ENCODE peak calls at places on chromosomes 7 and 10, in seven cellular contexts. One of them, this sample, is unnamed.

GRCh38 chr7:22356010-22356854 is 722 bp downstream of the RAPGEF5 start:
- DNase-seq in kidney epithelial cell: no peak
- DNase-seq in ovary: no peak
- DNase-seq in D341Med: peak
- DNase-seq in RPMI7951: peak
- DNase-seq in posterior vena cava: no peak
- DNase-seq in mucosa of gallbladder: peak
- DNase-seq in this sample: peak

GRCh38 chr10:116076616-116077015 is 196.4 kb downstream of the GFRA1 start:
- DNase-seq in kidney epithelial cell: no peak
- DNase-seq in ovary: no peak
- DNase-seq in D341Med: no peak
- DNase-seq in RPMI7951: no peak
- DNase-seq in posterior vena cava: no peak
- DNase-seq in mucosa of gallbladder: no peak
- DNase-seq in this sample: peak

GRCh38 chr10:103232772-103233488 is 12.8 kb upstream of the RPEL1 start:
- DNase-seq in kidney epithelial cell: no peak
- DNase-seq in ovary: no peak
- DNase-seq in D341Med: no peak
- DNase-seq in RPMI7951: peak
- DNase-seq in posterior vena cava: no peak
- DNase-seq in mucosa of gallbladder: no peak
- DNase-seq in this sample: no peak

GRCh38 chr10:2966134-2966533 is 101.2 kb upstream of the PFKP start:
- DNase-seq in kidney epithelial cell: no peak
- DNase-seq in ovary: no peak
- DNase-seq in D341Med: no peak
- DNase-seq in RPMI7951: no peak
- DNase-seq in posterior vena cava: no peak
- DNase-seq in mucosa of gallbladder: no peak
- DNase-seq in this sample: no peak

GRCh38 chr7:158157460-158157859 is 430.2 kb downstream of the PTPRN2 start:
- DNase-seq in kidney epithelial cell: no peak
- DNase-seq in ovary: no peak
- DNase-seq in D341Med: no peak
- DNase-seq in RPMI7951: no peak
- DNase-seq in posterior vena cava: peak
- DNase-seq in mucosa of gallbladder: no peak
- DNase-seq in this sample: no peak

GRCh38 chr7:26307226-26307625 is 15.6 kb downstream of the SNX10 start:
- DNase-seq in kidney epithelial cell: peak
- DNase-seq in ovary: peak
- DNase-seq in D341Med: no peak
- DNase-seq in RPMI7951: peak
- DNase-seq in posterior vena cava: no peak
- DNase-seq in mucosa of gallbladder: no peak
- DNase-seq in this sample: no peak

GRCh38 chr7:122803323-122803722 is 82.9 kb downstream of the CADPS2 start:
- DNase-seq in kidney epithelial cell: no peak
- DNase-seq in ovary: no peak
- DNase-seq in D341Med: peak
- DNase-seq in RPMI7951: no peak
- DNase-seq in posterior vena cava: no peak
- DNase-seq in mucosa of gallbladder: no peak
- DNase-seq in this sample: peak

GRCh38 chr7:37942934-37943610 is 22.6 kb downstream of the EPDR1 start:
- DNase-seq in kidney epithelial cell: no peak
- DNase-seq in ovary: peak
- DNase-seq in D341Med: no peak
- DNase-seq in RPMI7951: peak
- DNase-seq in posterior vena cava: peak
- DNase-seq in mucosa of gallbladder: peak
- DNase-seq in this sample: peak

GRCh38 chr7:39749177-39749576 is 125.8 kb downstream of the RALA start:
- DNase-seq in kidney epithelial cell: no peak
- DNase-seq in ovary: no peak
- DNase-seq in D341Med: no peak
- DNase-seq in RPMI7951: peak
- DNase-seq in posterior vena cava: no peak
- DNase-seq in mucosa of gallbladder: no peak
- DNase-seq in this sample: no peak

GRCh38 chr7:127254163-127254684 is 1.5 kb upstream of the GRM8 start:
- DNase-seq in kidney epithelial cell: no peak
- DNase-seq in ovary: no peak
- DNase-seq in D341Med: no peak
- DNase-seq in RPMI7951: no peak
- DNase-seq in posterior vena cava: no peak
- DNase-seq in mucosa of gallbladder: no peak
- DNase-seq in this sample: no peak

GRCh38 chr10:113381906-113382562 is 170.8 kb upstream of the HABP2 start:
- DNase-seq in kidney epithelial cell: no peak
- DNase-seq in ovary: no peak
- DNase-seq in D341Med: no peak
- DNase-seq in RPMI7951: peak
- DNase-seq in posterior vena cava: no peak
- DNase-seq in mucosa of gallbladder: no peak
- DNase-seq in this sample: no peak

GRCh38 chr10:122181901-122182799 is 88.9 kb upstream of the BTBD16 start:
- DNase-seq in kidney epithelial cell: no peak
- DNase-seq in ovary: no peak
- DNase-seq in D341Med: no peak
- DNase-seq in RPMI7951: peak
- DNase-seq in posterior vena cava: no peak
- DNase-seq in mucosa of gallbladder: no peak
- DNase-seq in this sample: no peak